ENCODE peak calls at places on chromosomes 12 and 14, in five cellular contexts. M is EL, U is NCI-H2081, I is A549, D is GM04504. Q is an unnamed sample.

GRCh38 chr12:111753144-111753881 is 13.4 kb upstream of the ALDH2 start:
- DNase-seq in M (peak), U (no peak), I (peak), D (no peak), Q (peak)

GRCh38 chr14:50714452-50715073 is 46.5 kb upstream of the SAV1 start:
- DNase-seq in M (peak), U (no peak), I (no peak), D (peak), Q (peak)

GRCh38 chr12:57454566-57455373 is at the start of gene INHBE:
- DNase-seq in M (peak), U (no peak), I (no peak), D (peak), Q (no peak)

GRCh38 chr12:108618079-108618952 is 15.4 kb downstream of the SELPLG start:
- DNase-seq in M (peak), U (peak), I (peak), D (no peak), Q (peak)

GRCh38 chr12:79563021-79563739 is 127.6 kb downstream of the PAWR start:
- DNase-seq in M (no peak), U (no peak), I (no peak), D (no peak), Q (peak)

GRCh38 chr12:96912943-96913342 is 5.9 kb downstream of the NEDD1 start:
- DNase-seq in M (no peak), U (no peak), I (no peak), D (no peak), Q (no peak)

GRCh38 chr12:1115471-1116242 is 124.6 kb downstream of the ERC1 start:
- DNase-seq in M (peak), U (no peak), I (no peak), D (peak), Q (peak)

GRCh38 chr12:32139064-32139421 is 32.4 kb downstream of the BICD1 start:
- DNase-seq in M (peak), U (no peak), I (no peak), D (no peak), Q (no peak)

GRCh38 chr14:38481939-38482678 is 226.2 kb upstream of the CLEC14A start:
- DNase-seq in M (peak), U (no peak), I (no peak), D (peak), Q (no peak)